ENCODE peak calls at places on chromosome 14, in eight cellular contexts. G, Y, E, C, W, V, A and N are unnamed samples.

GRCh38 chr14:67859169-67859749 is 39.7 kb downstream of the RAD51B start:
- DNase-seq in G (no peak), Y (no peak), E (no peak), C (no peak), W (no peak), V (no peak), A (no peak), N (no peak)

GRCh38 chr14:37620856-37621255 is 25.4 kb downstream of the TTC6 start:
- DNase-seq in G (no peak), Y (no peak), E (no peak), C (no peak), W (no peak), V (no peak), A (no peak), N (no peak)

GRCh38 chr14:88849717-88850116 is 25.3 kb downstream of the TTC8 start:
- DNase-seq in G (no peak), Y (no peak), E (no peak), C (no peak), W (no peak), V (no peak), A (no peak), N (no peak)

GRCh38 chr14:91119556-91120311 is 5.9 kb downstream of the DGLUCY start:
- DNase-seq in G (peak; percentile 73), Y (no peak), E (no peak), C (no peak), W (no peak), V (no peak), A (no peak), N (no peak)

GRCh38 chr14:61516957-61517356 is 178.4 kb upstream of the HIF1A start:
- DNase-seq in G (peak; percentile 63), Y (no peak), E (no peak), C (no peak), W (no peak), V (no peak), A (no peak), N (no peak)

GRCh38 chr14:94485944-94486841 is 10.2 kb upstream of the SERPINA9 start:
- DNase-seq in G (peak; percentile 23), Y (no peak), E (peak; percentile 11), C (peak; percentile 36), W (peak; percentile 18), V (peak; percentile 43), A (no peak), N (peak; percentile 42)

GRCh38 chr14:100439781-100440180 is 116.6 kb downstream of the SLC25A47 start:
- DNase-seq in G (peak; percentile 69), Y (no peak), E (no peak), C (no peak), W (no peak), V (no peak), A (no peak), N (peak; percentile 5)

GRCh38 chr14:68593806-68594536 is 198.9 kb downstream of the ZFP36L1 start:
- DNase-seq in G (peak; percentile 44), Y (no peak), E (no peak), C (no peak), W (no peak), V (no peak), A (no peak), N (no peak)

GRCh38 chr14:63770187-63770807 is 42.4 kb upstream of the SGPP1 start:
- DNase-seq in G (peak; percentile 39), Y (peak; percentile 40), E (peak; percentile 53), C (no peak), W (peak; percentile 16), V (no peak), A (peak; percentile 24), N (peak; percentile 67)

GRCh38 chr14:105880616-105881015 is 354.2 kb downstream of the TMEM121 start:
- DNase-seq in G (no peak), Y (no peak), E (peak; percentile 3), C (no peak), W (no peak), V (no peak), A (no peak), N (no peak)

GRCh38 chr14:59829941-59830734 is 40.4 kb downstream of the RTN1 start:
- DNase-seq in G (peak; percentile 52), Y (no peak), E (no peak), C (no peak), W (no peak), V (no peak), A (no peak), N (no peak)

GRCh38 chr14:84655014-84655413 is 874.9 kb upstream of the FLRT2 start:
- DNase-seq in G (no peak), Y (no peak), E (no peak), C (no peak), W (no peak), V (no peak), A (no peak), N (no peak)

GRCh38 chr14:68391292-68392014 is 401.4 kb downstream of the ZFP36L1 start:
- DNase-seq in G (peak; percentile 92), Y (no peak), E (no peak), C (no peak), W (no peak), V (no peak), A (no peak), N (no peak)